ENCODE peak calls at places on chromosomes 2 and 18, in ten cellular contexts. One of them, this sample, is unnamed.

GRCh38 chr2:167924556-167924955 is 322.8 kb downstream of the STK39 start:
- DNase-seq in pulmonary artery endothelial cell: no peak
- DNase-seq in ecto neural progenitor cell: no peak
- DNase-seq in hepatic stellate cell: no peak
- DNase-seq in stimulated activated naive CD8-positive, alpha-beta T cell treated with anti-CD3 and anti-CD28 coated beads, Interleukin-15, Interleukin-2, amounts not matched to agents 100 U/mL and 50 U/mL, for 24 hours: no peak
- DNase-seq in Peyer's patch: no peak
- DNase-seq in heart left ventricle: no peak
- DNase-seq in astrocyte: no peak
- DNase-seq in memory B cell: no peak
- DNase-seq in immature natural killer cell: no peak
- DNase-seq in this sample: no peak

GRCh38 chr2:229346801-229347540 is 75.9 kb upstream of the PID1 start:
- DNase-seq in pulmonary artery endothelial cell: no peak
- DNase-seq in ecto neural progenitor cell: no peak
- DNase-seq in hepatic stellate cell: no peak
- DNase-seq in stimulated activated naive CD8-positive, alpha-beta T cell treated with anti-CD3 and anti-CD28 coated beads, Interleukin-15, Interleukin-2, amounts not matched to agents 100 U/mL and 50 U/mL, for 24 hours: no peak
- DNase-seq in Peyer's patch: no peak
- DNase-seq in heart left ventricle: no peak
- DNase-seq in astrocyte: peak
- DNase-seq in memory B cell: no peak
- DNase-seq in immature natural killer cell: no peak
- DNase-seq in this sample: no peak

GRCh38 chr2:221596192-221596591 is 24.1 kb upstream of the EPHA4 start:
- DNase-seq in pulmonary artery endothelial cell: no peak
- DNase-seq in ecto neural progenitor cell: no peak
- DNase-seq in hepatic stellate cell: no peak
- DNase-seq in stimulated activated naive CD8-positive, alpha-beta T cell treated with anti-CD3 and anti-CD28 coated beads, Interleukin-15, Interleukin-2, amounts not matched to agents 100 U/mL and 50 U/mL, for 24 hours: no peak
- DNase-seq in Peyer's patch: no peak
- DNase-seq in heart left ventricle: no peak
- DNase-seq in astrocyte: peak
- DNase-seq in memory B cell: no peak
- DNase-seq in immature natural killer cell: no peak
- DNase-seq in this sample: no peak

GRCh38 chr2:118239284-118239683 is 151.0 kb downstream of the INSIG2 start:
- DNase-seq in pulmonary artery endothelial cell: no peak
- DNase-seq in ecto neural progenitor cell: peak
- DNase-seq in hepatic stellate cell: no peak
- DNase-seq in stimulated activated naive CD8-positive, alpha-beta T cell treated with anti-CD3 and anti-CD28 coated beads, Interleukin-15, Interleukin-2, amounts not matched to agents 100 U/mL and 50 U/mL, for 24 hours: no peak
- DNase-seq in Peyer's patch: no peak
- DNase-seq in heart left ventricle: no peak
- DNase-seq in astrocyte: no peak
- DNase-seq in memory B cell: no peak
- DNase-seq in immature natural killer cell: no peak
- DNase-seq in this sample: no peak

GRCh38 chr2:16034151-16034974 is 94.0 kb downstream of the MYCN start:
- DNase-seq in pulmonary artery endothelial cell: no peak
- DNase-seq in ecto neural progenitor cell: peak
- DNase-seq in hepatic stellate cell: no peak
- DNase-seq in stimulated activated naive CD8-positive, alpha-beta T cell treated with anti-CD3 and anti-CD28 coated beads, Interleukin-15, Interleukin-2, amounts not matched to agents 100 U/mL and 50 U/mL, for 24 hours: no peak
- DNase-seq in Peyer's patch: no peak
- DNase-seq in heart left ventricle: no peak
- DNase-seq in astrocyte: no peak
- DNase-seq in memory B cell: no peak
- DNase-seq in immature natural killer cell: no peak
- DNase-seq in this sample: no peak

GRCh38 chr2:15729709-15730544 is 138.3 kb downstream of the DDX1 start:
- DNase-seq in pulmonary artery endothelial cell: no peak
- DNase-seq in ecto neural progenitor cell: no peak
- DNase-seq in hepatic stellate cell: no peak
- DNase-seq in stimulated activated naive CD8-positive, alpha-beta T cell treated with anti-CD3 and anti-CD28 coated beads, Interleukin-15, Interleukin-2, amounts not matched to agents 100 U/mL and 50 U/mL, for 24 hours: no peak
- DNase-seq in Peyer's patch: no peak
- DNase-seq in heart left ventricle: no peak
- DNase-seq in astrocyte: peak
- DNase-seq in memory B cell: no peak
- DNase-seq in immature natural killer cell: no peak
- DNase-seq in this sample: no peak

GRCh38 chr2:101820519-101820918 is 123.0 kb downstream of the MAP4K4 start:
- DNase-seq in pulmonary artery endothelial cell: no peak
- DNase-seq in ecto neural progenitor cell: no peak
- DNase-seq in hepatic stellate cell: peak
- DNase-seq in stimulated activated naive CD8-positive, alpha-beta T cell treated with anti-CD3 and anti-CD28 coated beads, Interleukin-15, Interleukin-2, amounts not matched to agents 100 U/mL and 50 U/mL, for 24 hours: peak
- DNase-seq in Peyer's patch: no peak
- DNase-seq in heart left ventricle: peak
- DNase-seq in astrocyte: peak
- DNase-seq in memory B cell: no peak
- DNase-seq in immature natural killer cell: no peak
- DNase-seq in this sample: peak

GRCh38 chr2:149449017-149449416 is 118.6 kb downstream of the LYPD6 start:
- DNase-seq in pulmonary artery endothelial cell: no peak
- DNase-seq in ecto neural progenitor cell: no peak
- DNase-seq in hepatic stellate cell: no peak
- DNase-seq in stimulated activated naive CD8-positive, alpha-beta T cell treated with anti-CD3 and anti-CD28 coated beads, Interleukin-15, Interleukin-2, amounts not matched to agents 100 U/mL and 50 U/mL, for 24 hours: no peak
- DNase-seq in Peyer's patch: no peak
- DNase-seq in heart left ventricle: no peak
- DNase-seq in astrocyte: no peak
- DNase-seq in memory B cell: no peak
- DNase-seq in immature natural killer cell: no peak
- DNase-seq in this sample: no peak

GRCh38 chr18:68121826-68122225 is 593.1 kb downstream of the TMX3 start:
- DNase-seq in pulmonary artery endothelial cell: no peak
- DNase-seq in ecto neural progenitor cell: no peak
- DNase-seq in hepatic stellate cell: no peak
- DNase-seq in stimulated activated naive CD8-positive, alpha-beta T cell treated with anti-CD3 and anti-CD28 coated beads, Interleukin-15, Interleukin-2, amounts not matched to agents 100 U/mL and 50 U/mL, for 24 hours: no peak
- DNase-seq in Peyer's patch: no peak
- DNase-seq in heart left ventricle: no peak
- DNase-seq in astrocyte: no peak
- DNase-seq in memory B cell: no peak
- DNase-seq in immature natural killer cell: no peak
- DNase-seq in this sample: no peak

GRCh38 chr2:193824474-193824873 is 1629.7 kb upstream of the TMEFF2 start:
- DNase-seq in pulmonary artery endothelial cell: no peak
- DNase-seq in ecto neural progenitor cell: no peak
- DNase-seq in hepatic stellate cell: no peak
- DNase-seq in stimulated activated naive CD8-positive, alpha-beta T cell treated with anti-CD3 and anti-CD28 coated beads, Interleukin-15, Interleukin-2, amounts not matched to agents 100 U/mL and 50 U/mL, for 24 hours: no peak
- DNase-seq in Peyer's patch: no peak
- DNase-seq in heart left ventricle: no peak
- DNase-seq in astrocyte: peak
- DNase-seq in memory B cell: no peak
- DNase-seq in immature natural killer cell: no peak
- DNase-seq in this sample: no peak

GRCh38 chr2:240498171-240498957 is 59.4 kb downstream of the ANKMY1 start:
- DNase-seq in pulmonary artery endothelial cell: no peak
- DNase-seq in ecto neural progenitor cell: no peak
- DNase-seq in hepatic stellate cell: no peak
- DNase-seq in stimulated activated naive CD8-positive, alpha-beta T cell treated with anti-CD3 and anti-CD28 coated beads, Interleukin-15, Interleukin-2, amounts not matched to agents 100 U/mL and 50 U/mL, for 24 hours: no peak
- DNase-seq in Peyer's patch: no peak
- DNase-seq in heart left ventricle: no peak
- DNase-seq in astrocyte: no peak
- DNase-seq in memory B cell: no peak
- DNase-seq in immature natural killer cell: no peak
- DNase-seq in this sample: no peak

GRCh38 chr18:9876867-9877654 is 8.7 kb upstream of the TXNDC2 start:
- DNase-seq in pulmonary artery endothelial cell: peak
- DNase-seq in ecto neural progenitor cell: no peak
- DNase-seq in hepatic stellate cell: peak
- DNase-seq in stimulated activated naive CD8-positive, alpha-beta T cell treated with anti-CD3 and anti-CD28 coated beads, Interleukin-15, Interleukin-2, amounts not matched to agents 100 U/mL and 50 U/mL, for 24 hours: no peak
- DNase-seq in Peyer's patch: no peak
- DNase-seq in heart left ventricle: no peak
- DNase-seq in astrocyte: peak
- DNase-seq in memory B cell: no peak
- DNase-seq in immature natural killer cell: no peak
- DNase-seq in this sample: peak

GRCh38 chr18:29560270-29560669 is 1383.3 kb upstream of the CDH2 start:
- DNase-seq in pulmonary artery endothelial cell: no peak
- DNase-seq in ecto neural progenitor cell: no peak
- DNase-seq in hepatic stellate cell: no peak
- DNase-seq in stimulated activated naive CD8-positive, alpha-beta T cell treated with anti-CD3 and anti-CD28 coated beads, Interleukin-15, Interleukin-2, amounts not matched to agents 100 U/mL and 50 U/mL, for 24 hours: no peak
- DNase-seq in Peyer's patch: no peak
- DNase-seq in heart left ventricle: no peak
- DNase-seq in astrocyte: no peak
- DNase-seq in memory B cell: no peak
- DNase-seq in immature natural killer cell: no peak
- DNase-seq in this sample: no peak

GRCh38 chr2:42937171-42937875 is 144.9 kb upstream of the HAAO start:
- DNase-seq in pulmonary artery endothelial cell: no peak
- DNase-seq in ecto neural progenitor cell: no peak
- DNase-seq in hepatic stellate cell: no peak
- DNase-seq in stimulated activated naive CD8-positive, alpha-beta T cell treated with anti-CD3 and anti-CD28 coated beads, Interleukin-15, Interleukin-2, amounts not matched to agents 100 U/mL and 50 U/mL, for 24 hours: no peak
- DNase-seq in Peyer's patch: no peak
- DNase-seq in heart left ventricle: peak
- DNase-seq in astrocyte: no peak
- DNase-seq in memory B cell: no peak
- DNase-seq in immature natural killer cell: no peak
- DNase-seq in this sample: no peak